ENCODE peak calls at places on chromosome 5, in six cellular contexts. T is heart right ventricle; J is adrenal gland; Y is OCI-LY7; R is kidney; Q is CD8-positive, alpha-beta T cell. D is an unnamed sample. For H3K4me1, the result is how much of the 10 kb centered on the place peaks cover.

GRCh38 chr5:102080288-102080687 is 215.8 kb downstream of the SLCO4C1 start:
- DNase-seq in R (no peak), Y (no peak), T (no peak), Q (no peak), J (no peak), D (no peak)

GRCh38 chr5:25345240-25345771 is 700.5 kb upstream of the CDH10 start:
- DNase-seq in T (no peak), Q (no peak), R (no peak), J (no peak), Y (no peak), D (no peak)

GRCh38 chr5:96070625-96071246 is 109.1 kb upstream of the ELL2 start:
- DNase-seq in J (no peak), T (no peak), Q (no peak), R (no peak), Y (no peak), D (no peak)

GRCh38 chr5:150299571-150300327 is 3.0 kb downstream of the ARSI start:
- DNase-seq in Q (no peak), R (no peak), T (no peak), Y (no peak), J (no peak), D (no peak)

GRCh38 chr5:78591972-78592700 is 56.4 kb downstream of the LHFPL2 start:
- DNase-seq in T (no peak), Q (no peak), Y (no peak), J (no peak), R (no peak), D (no peak)

GRCh38 chr5:80269991-80270438 is 14.2 kb upstream of the SERINC5 start:
- DNase-seq in T (no peak), J (no peak), Q (peak), R (no peak), Y (peak), D (no peak)

GRCh38 chr5:56279979-56280378 is 46.8 kb upstream of the ANKRD55 start:
- DNase-seq in Y (no peak), Q (no peak), J (no peak), R (no peak), T (no peak), D (no peak)

GRCh38 chr5:96175090-96175489 is 213.4 kb upstream of the ELL2 start:
- DNase-seq in J (no peak), T (no peak), R (no peak), Y (peak), Q (no peak), D (no peak)

GRCh38 chr5:132184588-132184987 is 43.1 kb downstream of the P4HA2 start:
- DNase-seq in Y (no peak), J (no peak), T (no peak), Q (no peak), R (no peak), D (no peak)

GRCh38 chr5:1136814-1137213 is 25.0 kb upstream of the SLC12A7 start:
- DNase-seq in J (no peak), T (peak), Y (no peak), R (no peak), Q (no peak), D (no peak)

GRCh38 chr5:136114406-136115132 is 18.1 kb upstream of the SMAD5 start:
- DNase-seq in Q (no peak), J (no peak), T (no peak), Y (no peak), R (no peak), D (no peak)

GRCh38 chr5:88806338-88806737 is 76.6 kb downstream of the MEF2C start:
- DNase-seq in R (no peak), Q (no peak), Y (no peak), J (no peak), T (no peak), D (no peak)

GRCh38 chr5:172789687-172790495 is 18.9 kb upstream of the DUSP1 start:
- DNase-seq in Q (no peak), Y (no peak), J (peak), T (no peak), R (peak), D (no peak)

GRCh38 chr5:159732220-159732619 is 184.1 kb upstream of the ADRA1B start:
- DNase-seq in Y (no peak), T (no peak), R (no peak), J (no peak), Q (no peak), D (peak)

GRCh38 chr5:80346055-80346454 is 26.3 kb downstream of the SPZ1 start:
- DNase-seq in Y (peak), T (no peak), R (no peak), J (no peak), Q (peak), D (peak)

GRCh38 chr5:78964889-78965288 is 20.2 kb downstream of the ARSB start:
- DNase-seq in T (no peak), R (no peak), Y (peak), J (peak), Q (no peak), D (peak)

GRCh38 chr5:137488974-137489373 is 10.2 kb downstream of the SPOCK1 start:
- DNase-seq in J (no peak), Q (no peak), R (no peak), Y (no peak), T (no peak), D (no peak)

GRCh38 chr5:137487600-137487999 is 11.5 kb downstream of the SPOCK1 start:
- DNase-seq in Y (no peak), R (no peak), Q (no peak), J (peak), T (no peak), D (no peak)

GRCh38 chr5:137488516-137488915 is 10.6 kb downstream of the SPOCK1 start:
- DNase-seq in R (no peak), Q (no peak), J (no peak), Y (no peak), T (no peak), D (no peak)

GRCh38 chr5:137492321-137492720 is 6.8 kb downstream of the SPOCK1 start:
- DNase-seq in T (no peak), R (no peak), J (no peak), Q (no peak), Y (no peak), D (no peak)

DNA sequence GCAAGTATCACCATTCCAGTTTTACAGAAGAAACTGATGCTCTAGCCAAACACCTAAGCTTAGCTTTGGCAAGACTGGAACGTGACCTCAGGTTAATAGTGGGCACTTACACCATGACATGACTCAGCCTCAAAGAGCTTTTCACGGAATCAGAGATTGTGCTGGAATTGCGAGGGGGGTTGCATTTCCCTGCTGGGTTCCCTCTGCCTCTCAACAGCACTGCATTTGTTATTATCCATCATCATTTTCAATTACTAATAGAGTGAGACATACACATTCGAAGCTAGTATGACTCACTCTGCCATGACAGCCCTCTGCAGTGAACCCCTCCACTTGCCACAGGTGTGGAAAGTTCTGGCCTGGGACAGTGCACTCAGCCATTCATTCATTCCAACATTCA is 8.0 kb downstream of the SPOCK1 start:
- DNase-seq in T (no peak), Q (no peak), R (no peak), Y (no peak), J (no peak), D (no peak)
- H3K4me1 ChIP-seq in T (under half), Q (under half), R (under half), Y (under half), J (under half), D (under half)

GRCh38 chr5:178994580-178995340 is at the start of gene GRM6:
- DNase-seq in Q (no peak), J (no peak), T (no peak), R (no peak), Y (no peak), D (no peak)
- H3K4me3 ChIP-seq in Q (no peak), J (no peak), T (no peak), R (no peak), Y (no peak), D (no peak)

GRCh38 chr5:137619191-137619870 is 116.6 kb downstream of the KLHL3 start:
- DNase-seq in Y (no peak), Q (no peak), T (peak), R (no peak), J (peak), D (no peak)

GRCh38 chr5:137621861-137622823 is 113.7 kb downstream of the KLHL3 start:
- DNase-seq in J (peak), Q (no peak), T (peak), R (no peak), Y (no peak), D (no peak)

GRCh38 chr5:137622850-137623249 is 113.0 kb downstream of the KLHL3 start:
- DNase-seq in Q (no peak), J (peak), R (no peak), Y (no peak), T (peak), D (no peak)

GRCh38 chr5:137618476-137618875 is 117.4 kb downstream of the KLHL3 start:
- DNase-seq in R (no peak), T (no peak), Y (no peak), Q (no peak), J (no peak), D (no peak)

GRCh38 chr5:137621306-137621705 is 114.6 kb downstream of the KLHL3 start:
- DNase-seq in T (no peak), Q (no peak), Y (no peak), R (no peak), J (no peak), D (no peak)
- H3K27ac ChIP-seq in T (peak), Q (no peak), Y (no peak), R (no peak), J (no peak), D (no peak)

GRCh38 chr5:151663617-151664322 is 22.9 kb downstream of the SPARC start:
- DNase-seq in T (peak), J (peak), R (no peak), Y (peak), Q (no peak), D (no peak)
- H3K4me1 ChIP-seq in T (half or more), J (half or more), R (under half), Y (under half), Q (under half), D (under half)

DNA sequence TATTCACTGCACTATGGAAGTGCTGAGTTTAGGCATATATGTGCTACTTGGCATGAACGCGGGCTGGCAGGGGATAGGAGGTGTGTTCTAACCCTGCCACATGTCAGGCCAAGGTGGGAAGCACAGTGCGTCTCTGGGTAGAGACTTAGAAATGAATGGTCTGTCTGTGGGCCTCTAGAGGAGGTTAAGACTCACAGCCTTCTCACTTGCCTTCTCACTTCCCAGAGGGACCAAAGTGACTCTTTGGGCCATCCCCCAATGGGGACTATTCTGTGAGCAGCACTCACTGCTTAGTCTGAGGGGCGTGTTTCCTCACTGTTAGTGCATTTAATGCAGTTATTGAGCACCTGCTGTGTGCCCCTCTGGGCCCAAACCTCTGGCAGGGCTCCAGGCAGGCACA is 2.4 kb upstream of the PITX1 start:
- DNase-seq in T (no peak), R (peak), J (no peak), Y (no peak), Q (no peak), D (no peak)
- H3K4me3 ChIP-seq in T (no peak), R (no peak), J (no peak), Y (no peak), Q (no peak), D (no peak)

DNA sequence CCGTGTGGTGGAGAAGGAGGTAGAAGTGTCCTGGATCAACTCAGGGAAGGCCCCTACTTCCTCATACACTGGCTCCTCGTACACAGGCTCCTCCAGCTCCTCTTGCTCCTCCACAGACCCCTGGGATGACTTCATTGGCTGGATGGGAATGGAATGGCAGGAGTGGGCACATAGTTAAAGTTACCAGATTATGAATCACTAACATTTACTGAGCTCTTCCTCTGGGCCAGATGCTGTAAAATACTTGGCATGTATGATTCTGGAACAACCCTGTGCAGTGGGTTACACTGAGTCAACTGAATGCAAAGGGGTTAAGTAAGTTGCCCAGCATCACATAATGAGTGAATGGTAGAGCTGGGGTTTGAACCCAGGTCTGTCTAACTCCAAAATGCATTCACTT is 3.1 kb upstream of the FCHSD1 start:
- DNase-seq in Q (no peak), J (no peak), R (no peak), Y (no peak), T (no peak), D (no peak)
- H3K27ac ChIP-seq in Q (no peak), J (no peak), R (no peak), Y (no peak), T (no peak), D (no peak)